ENCODE peak calls at places on chromosomes 12 and 14, in ten cellular contexts. V is fibroblast of pulmonary artery, P is neural progenitor cell, F is endothelial cell of umbilical vein, G is cardiac muscle cell, L is HCT116, I is esophagus squamous epithelium, A is GM23248, W is adipocyte, O is IMR-90. T is an unnamed sample.
A peak's percentile ranks its signal among the peaks of the same experiment; 100 is the strongest.

GRCh38 chr12:54229624-54230212 is 40.9 kb upstream of the SMUG1 start:
- DNase-seq in I (no peak), P (no peak), O (peak; percentile 99), G (no peak), L (peak; percentile 60), W (peak; percentile 91), F (peak; percentile 74), V (peak; percentile 96), A (peak; percentile 98), T (no peak)

GRCh38 chr12:121057794-121058193 is 18.7 kb upstream of the OASL start:
- DNase-seq in A (no peak), G (no peak), V (no peak), P (no peak), F (no peak), L (no peak), W (no peak), O (no peak), I (no peak), T (no peak)

GRCh38 chr14:39374846-39375245 is 57.4 kb downstream of the FBXO33 start:
- DNase-seq in G (no peak), O (peak; percentile 74), I (no peak), F (peak; percentile 78), V (peak; percentile 62), A (peak; percentile 84), P (no peak), L (no peak), W (peak; percentile 56), T (no peak)

GRCh38 chr12:106058256-106059182 is 80.2 kb downstream of the NUAK1 start:
- DNase-seq in A (peak; percentile 83), F (no peak), P (no peak), W (peak; percentile 73), G (no peak), L (no peak), V (peak; percentile 44), O (peak; percentile 71), I (no peak), T (no peak)

GRCh38 chr14:62592877-62593276 is 452.4 kb downstream of the KCNH5 start:
- DNase-seq in O (peak; percentile 39), V (peak; percentile 22), I (no peak), G (no peak), W (peak; percentile 34), A (no peak), F (no peak), P (no peak), L (no peak), T (no peak)

GRCh38 chr14:95340201-95340697 is 20.5 kb upstream of the CLMN start:
- DNase-seq in L (no peak), I (no peak), G (no peak), A (no peak), F (no peak), P (no peak), V (no peak), O (no peak), W (no peak), T (no peak)

GRCh38 chr14:71588028-71588427 is 344.2 kb upstream of the RGS6 start:
- DNase-seq in W (peak; percentile 63), O (peak; percentile 89), V (peak; percentile 63), A (peak; percentile 80), P (no peak), I (no peak), G (no peak), F (no peak), L (no peak), T (no peak)

GRCh38 chr14:93717968-93718320 is 70.3 kb downstream of the PRIMA1 start:
- DNase-seq in F (no peak), P (no peak), V (no peak), W (no peak), I (no peak), L (no peak), O (no peak), A (no peak), G (no peak), T (no peak)

GRCh38 chr14:90530523-90530922 is 133.7 kb downstream of the CALM1 start:
- DNase-seq in O (no peak), W (no peak), I (no peak), L (no peak), A (no peak), V (no peak), G (no peak), F (no peak), P (no peak), T (no peak)

GRCh38 chr12:48883305-48884171 is 17.9 kb upstream of the RND1 start:
- DNase-seq in O (peak; percentile 24), I (no peak), F (peak; percentile 87), G (no peak), V (peak; percentile 63), A (no peak), P (peak; percentile 98), W (peak; percentile 23), L (no peak), T (no peak)

GRCh38 chr12:44875954-44876553 is at the start of gene NELL2:
- DNase-seq in O (no peak), G (peak; percentile 56), P (peak; percentile 95), L (no peak), A (peak; percentile 41), I (no peak), W (peak; percentile 56), F (peak; percentile 8), V (peak; percentile 10), T (peak; percentile 50)

GRCh38 chr14:33352821-33353220 is 414.1 kb downstream of the NPAS3 start:
- DNase-seq in P (no peak), A (no peak), G (no peak), F (no peak), W (peak; percentile 12), I (no peak), L (no peak), V (no peak), O (no peak), T (no peak)

GRCh38 chr14:87002831-87003230 is 990.2 kb downstream of the GALC start:
- DNase-seq in G (no peak), F (no peak), O (peak; percentile 5), L (no peak), V (no peak), I (no peak), A (peak; percentile 1), P (no peak), W (peak; percentile 57), T (no peak)

GRCh38 chr14:54777395-54777794 is 125.2 kb downstream of the GCH1 start:
- DNase-seq in V (no peak), G (no peak), O (no peak), F (no peak), L (no peak), P (no peak), A (no peak), I (no peak), W (no peak), T (no peak)

GRCh38 chr12:79988368-79988767 is 53.5 kb upstream of the PPP1R12A start:
- DNase-seq in L (no peak), I (no peak), P (no peak), V (peak; percentile 24), F (no peak), O (peak; percentile 41), G (no peak), W (peak; percentile 40), A (peak; percentile 81), T (no peak)

GRCh38 chr14:73944432-73945158 is 5.3 kb downstream of the FAM161B start:
- DNase-seq in V (no peak), W (no peak), P (no peak), O (no peak), A (no peak), G (no peak), L (no peak), F (no peak), I (no peak), T (no peak)

GRCh38 chr12:119684730-119685129 is 16.8 kb downstream of the PRKAB1 start:
- DNase-seq in O (no peak), F (no peak), L (no peak), G (no peak), V (no peak), P (no peak), A (no peak), I (no peak), W (peak; percentile 58), T (no peak)

GRCh38 chr12:112091563-112091962 is 17.0 kb downstream of the NAA25 start:
- DNase-seq in L (no peak), W (no peak), G (no peak), F (no peak), O (no peak), V (no peak), I (no peak), A (no peak), P (no peak), T (no peak)

DNA sequence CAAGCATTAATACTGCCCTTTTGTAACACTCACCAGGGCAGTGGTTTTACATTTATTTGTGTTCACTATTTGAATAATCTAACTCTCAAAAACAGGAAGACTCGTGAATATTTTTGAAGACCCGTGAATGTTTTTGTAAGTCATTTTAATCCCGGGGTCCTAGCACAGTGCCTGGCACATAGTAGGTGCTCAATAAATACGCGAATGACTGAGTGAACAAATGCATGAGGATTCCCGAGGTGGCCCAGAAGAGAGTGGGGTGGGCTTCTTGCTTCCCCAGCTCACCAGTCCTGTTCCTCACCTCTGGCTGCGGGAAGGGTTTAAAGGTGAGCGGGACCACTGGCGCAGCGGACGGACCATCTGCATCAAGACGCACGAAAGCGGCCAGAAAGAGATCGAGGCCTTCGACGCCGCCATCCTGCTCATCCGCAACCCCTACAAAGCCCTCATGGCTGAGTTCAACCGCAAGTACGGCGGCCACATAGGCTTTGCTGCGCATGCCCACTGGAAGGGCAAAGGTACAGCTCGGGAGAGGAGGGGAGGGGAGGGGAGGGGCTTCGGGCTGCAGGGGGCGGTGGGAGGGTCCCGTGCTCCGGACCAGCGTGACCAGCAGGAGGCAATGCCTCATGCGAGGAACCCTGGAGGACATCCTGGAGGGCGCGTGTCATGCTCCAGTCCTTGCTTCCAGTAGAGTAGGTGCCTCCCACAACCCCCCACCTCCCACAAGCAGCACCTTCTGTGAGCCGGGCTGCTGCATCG is 98.9 kb downstream of the CMKLR1 start:
- DNase-seq in I (no peak), F (no peak), L (no peak), W (no peak), O (no peak), P (no peak), V (no peak), G (no peak), A (no peak), T (no peak)
- H3K4me3 ChIP-seq in I (no peak overlapping the region), F (no peak overlapping the region), L (no peak overlapping the region), W (no peak overlapping the region), O (no peak overlapping the region), P (no peak overlapping the region), V (no peak overlapping the region), G (no peak overlapping the region), A (no peak overlapping the region), T (no peak overlapping the region)

GRCh38 chr12:12474931-12475485 is 87.7 kb downstream of the DUSP16 start:
- DNase-seq in L (no peak), W (no peak), V (peak; percentile 42), G (no peak), O (peak; percentile 43), I (no peak), P (no peak), F (peak; percentile 80), A (peak; percentile 14), T (peak; percentile 76)
- H3K4me3 ChIP-seq in L (no peak overlapping the region), W (no peak overlapping the region), V (no peak overlapping the region), G (no peak overlapping the region), O (no peak overlapping the region), I (no peak overlapping the region), P (no peak overlapping the region), F (no peak overlapping the region), A (no peak overlapping the region), T (peak overlapping the region; percentile 25)

GRCh38 chr12:132488127-132489077 is 1.5 kb upstream of the FBRSL1 start:
- DNase-seq in L (no peak), A (no peak), O (no peak), F (no peak), I (no peak), W (no peak), V (no peak), P (peak; percentile 28), G (no peak), T (peak; percentile 47)
- H3K4me3 ChIP-seq in L (peak overlapping the region; percentile 57), A (no peak overlapping the region), O (no peak overlapping the region), F (no peak overlapping the region), I (peak overlapping the region; percentile 43), W (no peak overlapping the region), V (no peak overlapping the region), P (peak overlapping the region; percentile 84), G (no peak overlapping the region), T (peak overlapping the region; percentile 81)

GRCh38 chr12:94186461-94187237 is 38.3 kb downstream of the PLXNC1 start:
- DNase-seq in W (peak; percentile 39), F (no peak), L (no peak), I (no peak), O (peak; percentile 61), V (peak; percentile 67), A (no peak), G (peak; percentile 79), P (peak; percentile 96), T (no peak)
- H3K4me3 ChIP-seq in W (no peak overlapping the region), F (no peak overlapping the region), L (no peak overlapping the region), I (no peak overlapping the region), O (peak overlapping the region; percentile 4), V (peak overlapping the region; percentile 44), A (no peak overlapping the region), G (no peak overlapping the region), P (peak overlapping the region; percentile 19), T (no peak overlapping the region)